ENCODE peak calls at places on chromosomes 13 and 19, in ten cellular contexts. O, Q, F, A, B, P, S, M, V and Y are unnamed samples.

GRCh38 chr13:78022164-78022877 is 103.7 kb upstream of the EDNRB start:
- DNase-seq in F (no peak), Q (peak), M (no peak), V (no peak), B (no peak), S (peak), P (no peak), O (no peak), A (peak), Y (peak)

GRCh38 chr13:37107868-37108267 is 2.4 kb upstream of the CSNK1A1L start:
- DNase-seq in B (no peak), V (no peak), Q (no peak), F (no peak), S (no peak), O (no peak), P (no peak), M (no peak), A (no peak), Y (no peak)

GRCh38 chr19:1859319-1859718 is 4.1 kb downstream of the KLF16 start:
- DNase-seq in Q (no peak), S (no peak), F (no peak), P (no peak), M (peak), A (no peak), O (no peak), B (no peak), V (no peak), Y (no peak)

GRCh38 chr13:112172641-112173171 is 105.8 kb downstream of the SOX1 start:
- DNase-seq in Q (no peak), B (no peak), O (no peak), F (no peak), A (no peak), P (no peak), M (peak), V (no peak), S (no peak), Y (no peak)

GRCh38 chr13:112622375-112622774 is 34.4 kb upstream of the TUBGCP3 start:
- DNase-seq in A (peak), P (no peak), M (no peak), F (no peak), B (no peak), O (no peak), Q (no peak), S (no peak), V (no peak), Y (no peak)

GRCh38 chr13:98509271-98510155 is 67.4 kb downstream of the STK24 start:
- DNase-seq in O (no peak), B (peak), A (peak), Q (peak), F (no peak), S (peak), V (peak), P (no peak), M (no peak), Y (no peak)

GRCh38 chr19:42170052-42170451 is 37.8 kb upstream of the POU2F2 start:
- DNase-seq in B (no peak), F (no peak), S (no peak), A (no peak), P (no peak), V (no peak), Q (no peak), M (no peak), O (no peak), Y (no peak)

GRCh38 chr13:76239031-76239680 is 603.0 kb downstream of the LMO7 start:
- DNase-seq in Q (no peak), M (no peak), P (no peak), O (no peak), S (no peak), F (no peak), V (no peak), B (no peak), A (no peak), Y (no peak)

GRCh38 chr13:74927823-74928222 is 554.1 kb downstream of the TBC1D4 start:
- DNase-seq in M (no peak), A (no peak), F (no peak), V (no peak), S (no peak), Q (no peak), B (no peak), P (no peak), O (no peak), Y (no peak)

GRCh38 chr13:42239644-42240043 is 32.3 kb upstream of the AKAP11 start:
- DNase-seq in B (no peak), M (no peak), O (no peak), P (no peak), S (peak), A (no peak), V (no peak), Q (peak), F (no peak), Y (no peak)

GRCh38 chr13:26051231-26052135 is at the start of gene SHISA2:
- DNase-seq in S (peak), A (no peak), V (no peak), F (no peak), P (peak), M (peak), Q (peak), O (peak), B (no peak), Y (peak)

GRCh38 chr19:58311345-58311744 is 6.2 kb downstream of the ERVK3-1 start:
- DNase-seq in A (no peak), S (no peak), M (no peak), B (no peak), V (no peak), F (no peak), P (no peak), Q (no peak), O (no peak), Y (no peak)

GRCh38 chr13:89822467-89822866 is 1525.0 kb upstream of the MIR17HG start:
- DNase-seq in S (no peak), B (no peak), M (no peak), F (no peak), Q (no peak), V (no peak), O (no peak), A (no peak), P (no peak), Y (no peak)

GRCh38 chr19:39852882-39853281 is 6.7 kb upstream of the FBL start:
- DNase-seq in B (no peak), P (no peak), O (no peak), S (no peak), M (no peak), V (no peak), A (no peak), F (no peak), Q (no peak), Y (no peak)

GRCh38 chr19:17117250-17117789 is 41.7 kb downstream of the MYO9B start:
- DNase-seq in V (no peak), A (no peak), P (no peak), Q (no peak), M (no peak), O (no peak), B (no peak), F (no peak), S (no peak), Y (no peak)

GRCh38 chr19:38869160-38869835 is 8.8 kb downstream of the RINL start:
- DNase-seq in O (peak), A (peak), V (no peak), F (no peak), M (no peak), Q (no peak), S (no peak), B (no peak), P (peak), Y (no peak)

GRCh38 chr19:18788782-18789421 is 2.2 kb downstream of the COMP start:
- DNase-seq in Q (no peak), O (no peak), M (no peak), A (no peak), B (no peak), S (no peak), V (no peak), F (no peak), P (no peak), Y (no peak)

GRCh38 chr19:19134687-19135158 is 3.6 kb downstream of the TMEM161A start:
- DNase-seq in M (peak), S (no peak), B (no peak), V (no peak), O (no peak), F (no peak), P (peak), Q (no peak), A (no peak), Y (no peak)

GRCh38 chr13:111978536-111978935 is 88.4 kb upstream of the SOX1 start:
- DNase-seq in V (no peak), Q (no peak), O (no peak), B (no peak), P (no peak), A (no peak), F (no peak), M (no peak), S (no peak), Y (no peak)

GRCh38 chr19:41994521-41994971 is 516 bp upstream of the ATP1A3 start:
- DNase-seq in B (no peak), F (no peak), S (no peak), P (no peak), A (no peak), O (peak), V (no peak), M (no peak), Q (no peak), Y (no peak)

GRCh38 chr13:49216334-49216733 is 3.8 kb upstream of the MLNR start:
- DNase-seq in A (no peak), O (no peak), S (no peak), Q (no peak), M (no peak), F (no peak), V (no peak), P (no peak), B (no peak), Y (no peak)

GRCh38 chr13:114235697-114236096 is 1.0 kb downstream of the CDC16 start:
- DNase-seq in P (no peak), S (no peak), F (no peak), Q (no peak), A (no peak), B (no peak), M (peak), V (no peak), O (no peak), Y (no peak)

GRCh38 chr13:40503966-40504591 is 162.4 kb downstream of the FOXO1 start:
- DNase-seq in A (no peak), O (no peak), B (peak), M (no peak), P (no peak), V (no peak), Q (peak), S (peak), F (peak), Y (no peak)

GRCh38 chr19:18594824-18595373 is 6.3 kb downstream of the REX1BD start:
- DNase-seq in S (no peak), F (no peak), Q (no peak), B (no peak), P (no peak), A (no peak), M (peak), O (peak), V (no peak), Y (no peak)

GRCh38 chr19:12955996-12956395 is 1.0 kb downstream of the GADD45GIP1 start:
- DNase-seq in B (no peak), Q (no peak), M (no peak), V (no peak), F (no peak), S (no peak), P (no peak), O (no peak), A (no peak), Y (no peak)

GRCh38 chr19:49635530-49636229 is 4.3 kb downstream of the RRAS start:
- DNase-seq in F (no peak), Q (no peak), M (no peak), B (no peak), P (no peak), S (peak), A (no peak), O (no peak), V (no peak), Y (no peak)
- TF ChIP-seq CTCF in F (no peak), Q (no peak), M (no peak), B (no peak), P (no peak), S (peak), A (no peak), O (no peak), V (peak), Y (no peak)

GRCh38 chr19:34555447-34555846 is 73.9 kb downstream of the WTIP start:
- DNase-seq in B (no peak), O (no peak), A (no peak), Q (peak), V (no peak), P (peak), M (peak), F (peak), S (peak), Y (no peak)
- TF ChIP-seq CTCF in B (no peak), O (peak), A (no peak), Q (peak), V (peak), P (peak), M (peak), F (peak), S (peak), Y (peak)

GRCh38 chr13:39047560-39047959 is 9.3 kb downstream of the NHLRC3 start:
- DNase-seq in B (no peak), F (peak), M (peak), P (peak), Q (no peak), S (no peak), O (peak), A (no peak), V (no peak), Y (no peak)
- TF ChIP-seq CTCF in B (no peak), F (peak), M (peak), P (peak), Q (no peak), S (no peak), O (peak), A (no peak), V (no peak), Y (no peak)

GRCh38 chr19:35169226-35169995 is 14.9 kb downstream of the FXYD5 start:
- DNase-seq in S (no peak), Q (no peak), M (no peak), O (no peak), F (no peak), P (peak), B (no peak), A (no peak), V (no peak), Y (no peak)

GRCh38 chr19:35167251-35168119 is 12.9 kb downstream of the FXYD5 start:
- DNase-seq in S (no peak), A (no peak), O (no peak), F (no peak), V (no peak), B (peak), M (no peak), P (peak), Q (no peak), Y (no peak)

GRCh38 chr19:35166100-35167063 is 11.8 kb downstream of the FXYD5 start:
- DNase-seq in B (no peak), P (peak), O (no peak), M (no peak), V (no peak), S (no peak), F (no peak), A (no peak), Q (no peak), Y (no peak)

GRCh38 chr19:35170359-35171061 is 16.0 kb downstream of the FXYD5 start:
- DNase-seq in P (peak), S (no peak), O (no peak), A (no peak), M (no peak), F (no peak), Q (no peak), B (no peak), V (no peak), Y (no peak)

DNA sequence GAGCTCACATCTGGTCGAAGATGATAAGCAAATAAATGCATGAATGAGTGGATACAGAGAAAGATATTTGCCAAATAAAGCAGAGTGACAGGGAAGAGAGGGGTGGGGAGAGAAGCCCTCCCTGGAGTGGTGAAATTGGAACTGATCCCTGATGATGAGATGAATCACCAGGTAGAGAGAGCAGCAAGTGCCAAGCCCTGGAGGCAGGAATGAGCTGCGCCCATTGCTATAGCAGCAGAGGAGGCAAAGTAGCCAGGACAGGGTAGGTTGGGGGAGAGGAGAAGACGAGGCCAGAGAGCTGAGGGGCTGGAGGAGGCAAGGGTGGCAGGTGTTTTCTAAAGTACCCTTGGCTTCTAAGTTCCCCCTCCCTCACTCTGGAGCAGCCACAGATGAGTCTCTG is 13.7 kb downstream of the FXYD5 start:
- DNase-seq in P (peak), S (no peak), A (no peak), V (no peak), B (no peak), Q (no peak), F (no peak), M (no peak), O (no peak), Y (no peak)
- TF ChIP-seq CTCF in P (no peak), S (peak), A (no peak), V (no peak), B (no peak), Q (no peak), F (no peak), M (no peak), O (no peak), Y (no peak)

GRCh38 chr13:33150146-33150545 is 133.9 kb downstream of the KL start:
- DNase-seq in B (no peak), P (no peak), S (no peak), V (no peak), Q (peak), M (no peak), F (no peak), A (no peak), O (peak), Y (no peak)

GRCh38 chr13:33147832-33148231 is 131.6 kb downstream of the KL start:
- DNase-seq in F (no peak), Q (no peak), S (no peak), O (no peak), V (no peak), M (no peak), A (no peak), B (no peak), P (no peak), Y (no peak)

GRCh38 chr13:33145667-33146066 is 129.4 kb downstream of the KL start:
- DNase-seq in S (no peak), O (no peak), Q (no peak), M (no peak), F (no peak), P (no peak), A (no peak), B (no peak), V (no peak), Y (no peak)

GRCh38 chr13:33144358-33144784 is 128.1 kb downstream of the KL start:
- DNase-seq in Q (no peak), B (no peak), O (no peak), F (no peak), A (no peak), S (no peak), P (no peak), V (no peak), M (no peak), Y (no peak)

DNA sequence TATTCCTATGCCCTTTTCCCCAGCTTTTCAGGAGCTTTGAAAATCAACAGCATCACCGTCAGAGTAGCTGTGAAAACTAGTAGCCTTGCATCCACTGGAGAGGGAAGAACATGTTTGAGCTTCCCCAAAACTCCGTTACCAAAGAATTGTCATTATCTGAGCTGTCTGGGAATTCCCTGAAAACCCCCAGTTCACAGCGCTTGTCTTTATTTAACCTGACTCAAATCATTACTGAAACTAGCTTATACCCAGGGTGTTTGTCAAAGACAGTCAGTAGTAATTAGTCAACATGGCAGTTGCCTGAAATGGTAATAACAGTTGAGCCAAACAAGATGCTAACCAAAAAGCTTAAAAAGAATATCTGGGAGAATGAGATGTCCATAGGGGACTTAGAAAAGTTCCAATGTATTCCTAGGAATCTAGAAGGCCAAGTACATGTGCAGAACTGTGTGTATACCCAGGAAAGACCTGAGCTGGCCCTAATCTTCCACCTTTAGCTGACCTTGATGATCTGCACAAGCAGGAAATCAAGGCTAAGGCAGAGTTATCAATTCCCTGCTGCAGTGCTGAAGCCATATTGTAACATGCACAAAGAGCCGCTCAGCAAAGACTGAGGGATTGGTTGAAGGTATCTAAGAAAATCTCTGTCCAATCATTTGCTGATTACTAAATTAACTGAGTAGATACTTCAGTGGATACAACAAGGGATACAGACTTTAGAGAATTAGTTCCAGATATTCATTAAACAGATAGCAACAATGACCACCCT is 130.8 kb downstream of the KL start:
- DNase-seq in O (no peak), A (no peak), V (no peak), Q (no peak), B (no peak), S (no peak), M (no peak), F (no peak), P (no peak), Y (peak)
- TF ChIP-seq CTCF in O (no peak), A (no peak), V (no peak), Q (no peak), B (no peak), S (no peak), M (no peak), F (no peak), P (no peak), Y (no peak)